ENCODE peak calls at places on chromosomes 6 and 20, in four cellular contexts. Q is stimulated activated CD8-positive, alpha-beta memory T cell treated with anti-CD3 and anti-CD28 coated beads, Interleukin-12 subunit alpha, Interleukin-12 subunit beta, amount 100 ng/mL, for 1 hour; B is sciatic nerve; J is HFF-Myc. T is an unnamed sample.

GRCh38 chr20:3753098-3753497 is 14.5 kb downstream of the ADISSP start:
- DNase-seq in B (no peak), J (no peak), Q (peak; percentile 45), T (no peak)

GRCh38 chr6:90369651-90370050 is 73.0 kb upstream of the BACH2 start:
- DNase-seq in J (no peak), Q (no peak), B (no peak), T (no peak)

GRCh38 chr6:35391240-35391968 is 49.0 kb downstream of the PPARD start:
- DNase-seq in J (no peak), B (no peak), Q (no peak), T (peak; percentile 92)

GRCh38 chr6:111997078-111997862 is 56.6 kb upstream of the CCN6 start:
- DNase-seq in B (peak; percentile 90), Q (peak; percentile 70), J (peak; percentile 52), T (no peak)

GRCh38 chr6:74091133-74091793 is 395.3 kb downstream of the CD109 start:
- DNase-seq in J (no peak), Q (no peak), B (no peak), T (no peak)

GRCh38 chr20:54044156-54044555 is 26.2 kb downstream of the BCAS1 start:
- DNase-seq in Q (no peak), B (no peak), J (no peak), T (no peak)

GRCh38 chr6:152338335-152339125 is 298.6 kb downstream of the SYNE1 start:
- DNase-seq in J (no peak), B (peak; percentile 73), Q (peak; percentile 33), T (no peak)

GRCh38 chr20:42530855-42531674 is 658.6 kb downstream of the PTPRT start:
- DNase-seq in Q (no peak), B (no peak), J (no peak), T (no peak)

GRCh38 chr6:161198176-161198575 is 75.7 kb downstream of the AGPAT4 start:
- DNase-seq in B (no peak), Q (no peak), J (no peak), T (no peak)

GRCh38 chr20:41249371-41249770 is 68.2 kb downstream of the ZHX3 start:
- DNase-seq in J (peak; percentile 52), B (no peak), Q (no peak), T (peak; percentile 87)

GRCh38 chr20:60215786-60216730 is 257.8 kb downstream of the CDH26 start:
- DNase-seq in Q (no peak), J (no peak), B (no peak), T (no peak)

GRCh38 chr6:95094751-95095150 is 482.6 kb upstream of the MANEA start:
- DNase-seq in B (no peak), J (no peak), Q (no peak), T (peak; percentile 65)

GRCh38 chr6:21241231-21242130 is 352.1 kb upstream of the SOX4 start:
- DNase-seq in Q (no peak), J (no peak), B (no peak), T (no peak)

GRCh38 chr6:55875420-55875819 is at the start of gene BMP5:
- DNase-seq in B (no peak), Q (no peak), J (no peak), T (no peak)

GRCh38 chr6:474454-475185 is 83.1 kb downstream of the IRF4 start:
- DNase-seq in Q (peak; percentile 59), J (no peak), B (no peak), T (no peak)

GRCh38 chr6:17015144-17015543 is 86.7 kb upstream of the STMND1 start:
- DNase-seq in J (no peak), Q (peak; percentile 4), B (no peak), T (peak; percentile 54)

GRCh38 chr20:14832630-14833029 is 495.2 kb upstream of the FLRT3 start:
- DNase-seq in J (no peak), B (no peak), Q (no peak), T (no peak)

GRCh38 chr6:148831064-148831463 is 84.2 kb downstream of the UST start:
- DNase-seq in Q (no peak), J (no peak), B (no peak), T (no peak)

GRCh38 chr20:41169791-41170351 is 32.5 kb downstream of the PLCG1 start:
- DNase-seq in Q (no peak), J (peak; percentile 30), B (peak; percentile 45), T (no peak)

GRCh38 chr20:25076731-25077609 is 5.0 kb downstream of the VSX1 start:
- DNase-seq in Q (no peak), B (peak; percentile 42), J (no peak), T (no peak)

T was measured in non-pigmented ciliary epithelial cell.